ENCODE peak calls at places on chromosome 21, in four cellular contexts. One of them, this sample, is unnamed.

GRCh38 chr21:38383411-38384245 is 114.6 kb downstream of the ERG start:
- DNase-seq in fibroblast of villous mesenchyme: no peak
- DNase-seq in stomach: no peak
- DNase-seq in left ventricle myocardium inferior: no peak
- DNase-seq in this sample: no peak

GRCh38 chr21:22056904-22057303 is 1058.7 kb downstream of the NCAM2 start:
- DNase-seq in left ventricle myocardium inferior: no peak
- DNase-seq in stomach: no peak
- DNase-seq in fibroblast of villous mesenchyme: no peak
- DNase-seq in this sample: no peak

GRCh38 chr21:34630536-34631143 is 15.7 kb upstream of the RCAN1 start:
- DNase-seq in stomach: no peak
- DNase-seq in fibroblast of villous mesenchyme: peak
- DNase-seq in left ventricle myocardium inferior: no peak
- DNase-seq in this sample: peak

GRCh38 chr21:15682977-15683376 is 46.8 kb upstream of the USP25 start:
- DNase-seq in left ventricle myocardium inferior: no peak
- DNase-seq in stomach: no peak
- DNase-seq in fibroblast of villous mesenchyme: peak
- DNase-seq in this sample: peak

GRCh38 chr21:43312011-43312410 is 114.9 kb downstream of the SIK1 start:
- DNase-seq in fibroblast of villous mesenchyme: peak
- DNase-seq in stomach: no peak
- DNase-seq in left ventricle myocardium inferior: no peak
- DNase-seq in this sample: no peak

GRCh38 chr21:43341349-43342163 is 85.4 kb downstream of the SIK1 start:
- DNase-seq in stomach: no peak
- DNase-seq in left ventricle myocardium inferior: peak
- DNase-seq in fibroblast of villous mesenchyme: peak
- DNase-seq in this sample: no peak

GRCh38 chr21:25626752-25627151 is 12.3 kb upstream of the JAM2 start:
- DNase-seq in stomach: no peak
- DNase-seq in left ventricle myocardium inferior: peak
- DNase-seq in fibroblast of villous mesenchyme: no peak
- DNase-seq in this sample: no peak

GRCh38 chr21:40556442-40556968 is 290.5 kb downstream of the DSCAM start:
- DNase-seq in left ventricle myocardium inferior: no peak
- DNase-seq in fibroblast of villous mesenchyme: no peak
- DNase-seq in stomach: no peak
- DNase-seq in this sample: no peak

GRCh38 chr21:25831300-25831699 is 96.5 kb downstream of the GABPA start:
- DNase-seq in stomach: no peak
- DNase-seq in left ventricle myocardium inferior: no peak
- DNase-seq in fibroblast of villous mesenchyme: no peak
- DNase-seq in this sample: no peak

GRCh38 chr21:34243562-34243961 is 120.2 kb upstream of the KCNE2 start:
- DNase-seq in left ventricle myocardium inferior: no peak
- DNase-seq in stomach: peak
- DNase-seq in fibroblast of villous mesenchyme: peak
- DNase-seq in this sample: peak

GRCh38 chr21:34812510-34813265 is 143.9 kb downstream of the CLIC6 start:
- DNase-seq in stomach: no peak
- DNase-seq in left ventricle myocardium inferior: no peak
- DNase-seq in fibroblast of villous mesenchyme: peak
- DNase-seq in this sample: peak

GRCh38 chr21:42289926-42290325 is 25.3 kb downstream of the TFF3 start:
- DNase-seq in left ventricle myocardium inferior: peak
- DNase-seq in fibroblast of villous mesenchyme: no peak
- DNase-seq in stomach: no peak
- DNase-seq in this sample: no peak

GRCh38 chr21:42287193-42288083 is 27.8 kb downstream of the TFF3 start:
- DNase-seq in fibroblast of villous mesenchyme: no peak
- DNase-seq in stomach: no peak
- DNase-seq in left ventricle myocardium inferior: no peak
- DNase-seq in this sample: no peak

GRCh38 chr21:42285569-42286245 is 29.5 kb downstream of the TFF3 start:
- DNase-seq in left ventricle myocardium inferior: no peak
- DNase-seq in stomach: no peak
- DNase-seq in fibroblast of villous mesenchyme: no peak
- DNase-seq in this sample: no peak

GRCh38 chr21:42288962-42289361 is 26.2 kb downstream of the TFF3 start:
- DNase-seq in fibroblast of villous mesenchyme: no peak
- DNase-seq in left ventricle myocardium inferior: no peak
- DNase-seq in stomach: no peak
- DNase-seq in this sample: no peak

GRCh38 chr21:42286416-42286815 is 28.8 kb downstream of the TFF3 start:
- DNase-seq in fibroblast of villous mesenchyme: no peak
- DNase-seq in left ventricle myocardium inferior: no peak
- DNase-seq in stomach: no peak
- DNase-seq in this sample: no peak
- H3K4me3 ChIP-seq in fibroblast of villous mesenchyme: no peak
- H3K4me3 ChIP-seq in left ventricle myocardium inferior: no peak
- H3K4me3 ChIP-seq in stomach: no peak
- H3K4me3 ChIP-seq in this sample: no peak

GRCh38 chr21:44935533-44935927 is 4.3 kb upstream of the SLX9 start:
- DNase-seq in left ventricle myocardium inferior: peak
- DNase-seq in stomach: no peak
- DNase-seq in fibroblast of villous mesenchyme: no peak
- DNase-seq in this sample: no peak

GRCh38 chr21:44934276-44934675 is 5.6 kb upstream of the SLX9 start:
- DNase-seq in left ventricle myocardium inferior: no peak
- DNase-seq in stomach: no peak
- DNase-seq in fibroblast of villous mesenchyme: no peak
- DNase-seq in this sample: no peak

GRCh38 chr21:44933199-44933937 is 6.5 kb upstream of the SLX9 start:
- DNase-seq in stomach: no peak
- DNase-seq in left ventricle myocardium inferior: peak
- DNase-seq in fibroblast of villous mesenchyme: no peak
- DNase-seq in this sample: no peak

GRCh38 chr21:44933938-44934260 is 5.9 kb upstream of the SLX9 start:
- DNase-seq in fibroblast of villous mesenchyme: no peak
- DNase-seq in left ventricle myocardium inferior: no peak
- DNase-seq in stomach: no peak
- DNase-seq in this sample: no peak

GRCh38 chr21:44934797-44935532 is 4.9 kb upstream of the SLX9 start:
- DNase-seq in fibroblast of villous mesenchyme: no peak
- DNase-seq in stomach: no peak
- DNase-seq in left ventricle myocardium inferior: peak
- DNase-seq in this sample: no peak
- TF ChIP-seq CTCF in fibroblast of villous mesenchyme: no peak
- TF ChIP-seq CTCF in stomach: no peak
- TF ChIP-seq CTCF in left ventricle myocardium inferior: no peak
- TF ChIP-seq CTCF in this sample: no peak

GRCh38 chr21:32389337-32390015 is 3.3 kb downstream of the URB1 start:
- DNase-seq in fibroblast of villous mesenchyme: no peak
- DNase-seq in stomach: no peak
- DNase-seq in left ventricle myocardium inferior: no peak
- DNase-seq in this sample: peak
- H3K4me3 ChIP-seq in fibroblast of villous mesenchyme: no peak
- H3K4me3 ChIP-seq in stomach: no peak
- H3K4me3 ChIP-seq in left ventricle myocardium inferior: no peak
- H3K4me3 ChIP-seq in this sample: no peak

DNA sequence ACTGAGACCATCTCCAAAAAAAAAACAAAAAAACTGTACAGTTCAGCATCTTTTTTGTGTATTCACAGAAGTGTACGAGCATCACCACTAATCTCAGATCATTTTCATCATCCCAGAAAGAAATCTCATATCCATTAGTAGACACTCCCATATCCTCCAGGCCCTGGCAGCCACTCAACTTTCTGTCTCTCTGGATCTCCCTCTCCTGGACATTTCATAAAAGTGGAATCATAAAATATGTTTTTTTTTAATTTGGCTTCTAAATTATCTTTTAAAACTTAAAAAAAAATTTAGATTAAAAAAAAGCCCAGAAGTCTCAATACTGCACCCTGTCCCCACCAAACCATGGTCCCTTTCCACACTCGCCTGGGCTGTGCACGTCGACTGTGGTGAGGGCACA is 22.1 kb downstream of the RIPPLY3 start:
- DNase-seq in left ventricle myocardium inferior: no peak
- DNase-seq in stomach: no peak
- DNase-seq in fibroblast of villous mesenchyme: no peak
- DNase-seq in this sample: no peak
- TF ChIP-seq CTCF in left ventricle myocardium inferior: no peak
- TF ChIP-seq CTCF in stomach: no peak
- TF ChIP-seq CTCF in fibroblast of villous mesenchyme: no peak
- TF ChIP-seq CTCF in this sample: no peak